ENCODE peak calls at places on chromosomes 4 and X, in ten cellular contexts. V, S, B, N, M, P, D, U, I and K are unnamed samples.
A peak's percentile ranks its signal among the peaks of the same experiment; 100 is the strongest.

GRCh38 chrX:69027181-69028005 is 137.9 kb downstream of the PJA1 start:
- DNase-seq in N (peak; percentile 71), D (no peak), B (no peak), S (no peak), P (no peak), U (no peak), M (no peak), V (no peak), I (no peak), K (no peak)

GRCh38 chrX:66074920-66075879 is 35.3 kb upstream of the VSIG4 start:
- DNase-seq in D (peak; percentile 61), I (no peak), B (peak; percentile 60), U (no peak), N (no peak), V (peak; percentile 78), P (peak; percentile 8), M (no peak), S (no peak), K (no peak)

GRCh38 chrX:8657883-8658282 is 74.1 kb downstream of the ANOS1 start:
- DNase-seq in U (no peak), M (no peak), D (no peak), N (no peak), S (no peak), B (no peak), I (no peak), V (no peak), P (no peak), K (no peak)

GRCh38 chr4:6112606-6113290 is 87.6 kb downstream of the JAKMIP1 start:
- DNase-seq in S (no peak), V (no peak), B (no peak), P (no peak), D (no peak), N (no peak), I (no peak), U (no peak), M (no peak), K (no peak)

GRCh38 chr4:157885785-157886184 is 287.0 kb downstream of the GASK1B start:
- DNase-seq in U (no peak), I (no peak), M (no peak), B (no peak), P (no peak), D (no peak), V (no peak), N (no peak), S (no peak), K (no peak)

GRCh38 chr4:125140966-125141495 is 173.7 kb upstream of the FAT4 start:
- DNase-seq in S (no peak), B (no peak), P (no peak), U (no peak), V (no peak), M (no peak), D (no peak), N (peak; percentile 46), I (no peak), K (no peak)

GRCh38 chr4:151417164-151417571 is 8.2 kb downstream of the FHIP1A start:
- DNase-seq in I (no peak), P (no peak), N (no peak), S (no peak), B (no peak), D (peak; percentile 12), U (no peak), V (no peak), M (no peak), K (no peak)

GRCh38 chrX:46653482-46653881 is 79.9 kb downstream of the CHST7 start:
- DNase-seq in V (peak; percentile 30), B (no peak), D (peak; percentile 38), I (no peak), P (no peak), N (no peak), M (no peak), U (no peak), S (no peak), K (no peak)

GRCh38 chr4:138230048-138230447 is 12.1 kb downstream of the SLC7A11 start:
- DNase-seq in S (no peak), M (no peak), I (no peak), N (no peak), D (no peak), B (no peak), U (no peak), V (no peak), P (no peak), K (no peak)

GRCh38 chrX:149516604-149517003 is 11.5 kb upstream of the IDS start:
- DNase-seq in V (no peak), S (no peak), U (no peak), D (no peak), M (no peak), P (no peak), I (no peak), B (no peak), N (no peak), K (no peak)

GRCh38 chrX:71637848-71638247 is 19.5 kb upstream of the CXCR3 start:
- DNase-seq in D (peak; percentile 50), M (no peak), V (peak; percentile 22), S (no peak), N (peak; percentile 69), B (no peak), P (no peak), I (no peak), U (no peak), K (no peak)

GRCh38 chr4:14915018-14915417 is 87.3 kb upstream of the CPEB2 start:
- DNase-seq in V (no peak), B (no peak), D (no peak), U (no peak), I (no peak), S (no peak), M (no peak), N (no peak), P (no peak), K (no peak)

GRCh38 chr4:7747062-7747385 is 192.6 kb downstream of the AFAP1 start:
- DNase-seq in P (no peak), B (no peak), V (no peak), S (no peak), U (no peak), M (no peak), D (no peak), I (no peak), N (no peak), K (no peak)

GRCh38 chr4:39892988-39893692 is 84.6 kb downstream of the PDS5A start:
- DNase-seq in N (no peak), P (no peak), U (no peak), D (no peak), I (no peak), M (no peak), S (no peak), V (no peak), B (no peak), K (no peak)